ENCODE peak calls at places on chromosomes 1 and 21, in four cellular contexts. X is IMR-90, S is H1, O is mesendoderm. Q is an unnamed sample. For H3K4me1, the result is how much of the 10 kb centered on the place peaks cover.

GRCh38 chr1:30368841-30369240 is 354.5 kb downstream of the MATN1 start:
- DNase-seq in X (no peak), S (no peak), O (no peak), Q (no peak)

GRCh38 chr1:115377411-115377810 is 39.4 kb upstream of the NGF start:
- DNase-seq in X (peak), S (no peak), O (no peak), Q (no peak)

GRCh38 chr1:24948072-24948827 is 18.2 kb upstream of the RUNX3 start:
- DNase-seq in X (no peak), S (no peak), O (no peak), Q (no peak)

GRCh38 chr1:201017828-201018163 is 5.7 kb downstream of the KIF21B start:
- DNase-seq in X (no peak), S (no peak), O (no peak), Q (no peak)

GRCh38 chr1:172180886-172181285 is 239.6 kb upstream of the C1orf105 start:
- DNase-seq in X (peak), S (no peak), O (no peak), Q (no peak)

GRCh38 chr1:3519301-3519885 is 64.9 kb downstream of the ARHGEF16 start:
- DNase-seq in X (no peak), S (no peak), O (no peak), Q (no peak)

GRCh38 chr1:228087771-228088251 is 5.3 kb downstream of the ARF1 start:
- DNase-seq in X (peak), S (no peak), O (no peak), Q (no peak)

GRCh38 chr1:172135923-172136610 is 284.4 kb upstream of the C1orf105 start:
- DNase-seq in X (peak), S (no peak), O (no peak), Q (no peak)

GRCh38 chr21:33755354-33755753 is 113.1 kb downstream of the ITSN1 start:
- DNase-seq in X (no peak), S (no peak), O (no peak), Q (no peak)

GRCh38 chr1:20974069-20974468 is 187.0 kb upstream of the HP1BP3 start:
- DNase-seq in X (peak), S (no peak), O (no peak), Q (no peak)

GRCh38 chr21:25409992-25410391 is 197.3 kb downstream of the MRPL39 start:
- DNase-seq in X (no peak), S (no peak), O (no peak), Q (no peak)

GRCh38 chr1:164617607-164618564 is 58.9 kb downstream of the PBX1 start:
- DNase-seq in X (peak), S (peak), O (peak), Q (peak)

GRCh38 chr1:198556969-198557368 is 16.5 kb upstream of the ATP6V1G3 start:
- DNase-seq in X (no peak), S (no peak), O (no peak), Q (no peak)

GRCh38 chr1:77539510-77540142 is 142.8 kb downstream of the ZZZ3 start:
- DNase-seq in X (peak), S (no peak), O (peak), Q (no peak)

GRCh38 chr1:153261793-153262371 is 2.4 kb downstream of the LORICRIN start:
- DNase-seq in X (no peak), S (no peak), O (no peak), Q (no peak)

GRCh38 chr1:117339866-117340357 is 27.3 kb upstream of the MAN1A2 start:
- DNase-seq in X (peak), S (no peak), O (peak), Q (no peak)

GRCh38 chr1:218717611-218718010 is 372.5 kb downstream of the TGFB2 start:
- DNase-seq in X (peak), S (no peak), O (no peak), Q (no peak)

GRCh38 chr1:93671090-93671743 is 10.4 kb downstream of the BCAR3 start:
- DNase-seq in X (no peak), S (no peak), O (peak), Q (no peak)

GRCh38 chr1:209505044-209505443 is 78.5 kb upstream of the CAMK1G start:
- DNase-seq in X (peak), S (no peak), O (peak), Q (no peak)

GRCh38 chr1:89167590-89168215 is 8.1 kb downstream of the GBP7 start:
- DNase-seq in X (no peak), S (no peak), O (no peak), Q (no peak)

GRCh38 chr1:231934797-231935196 is 308.2 kb downstream of the DISC1 start:
- DNase-seq in X (peak), S (no peak), O (peak), Q (no peak)

GRCh38 chr1:247228133-247228532 is 27.7 kb upstream of the VN1R5 start:
- DNase-seq in X (peak), S (no peak), O (peak), Q (no peak)

GRCh38 chr1:203296456-203297073 is 8.8 kb upstream of the BTG2 start:
- DNase-seq in X (no peak), S (no peak), O (no peak), Q (no peak)

GRCh38 chr21:31974454-31974985 is 101.7 kb downstream of the HUNK start:
- DNase-seq in X (no peak), S (no peak), O (peak), Q (peak)

GRCh38 chr1:178048883-178049282 is 45.0 kb upstream of the RASAL2 start:
- DNase-seq in X (no peak), S (no peak), O (no peak), Q (no peak)

GRCh38 chr1:240555524-240555923 is 56.4 kb downstream of the GREM2 start:
- DNase-seq in X (no peak), S (no peak), O (no peak), Q (no peak)

GRCh38 chr1:228151170-228151513 is 1.4 kb downstream of the GJC2 start:
- DNase-seq in X (no peak), S (no peak), O (no peak), Q (peak)

GRCh38 chr1:230822092-230822581 is 46.2 kb downstream of the C1orf198 start:
- DNase-seq in X (peak), S (no peak), O (no peak), Q (no peak)

GRCh38 chr1:180415985-180416633 is 86.3 kb downstream of the ACBD6 start:
- DNase-seq in X (peak), S (no peak), O (peak), Q (no peak)

GRCh38 chr1:100773444-100773843 is 53.9 kb downstream of the VCAM1 start:
- DNase-seq in X (no peak), S (no peak), O (no peak), Q (no peak)

GRCh38 chr1:228017356-228018124 is 10.7 kb downstream of the WNT3A start:
- DNase-seq in X (no peak), S (no peak), O (no peak), Q (no peak)

GRCh38 chr21:16509466-16509865 is 779.7 kb downstream of the USP25 start:
- DNase-seq in X (peak), S (no peak), O (no peak), Q (no peak)

GRCh38 chr1:77830946-77831345 is 51.5 kb downstream of the MIGA1 start:
- DNase-seq in X (no peak), S (no peak), O (no peak), Q (no peak)

GRCh38 chr1:87902830-87903614 is 574.3 kb downstream of the LMO4 start:
- DNase-seq in X (peak), S (no peak), O (no peak), Q (no peak)

GRCh38 chr1:199394856-199395255 is 632.7 kb upstream of the NR5A2 start:
- DNase-seq in X (no peak), S (no peak), O (no peak), Q (no peak)

GRCh38 chr1:10378071-10378841 is 20.6 kb upstream of the PGD start:
- DNase-seq in X (peak), S (no peak), O (peak), Q (no peak)

GRCh38 chr21:14545906-14546480 is at the start of gene SAMSN1:
- DNase-seq in X (no peak), S (no peak), O (no peak), Q (no peak)

DNA sequence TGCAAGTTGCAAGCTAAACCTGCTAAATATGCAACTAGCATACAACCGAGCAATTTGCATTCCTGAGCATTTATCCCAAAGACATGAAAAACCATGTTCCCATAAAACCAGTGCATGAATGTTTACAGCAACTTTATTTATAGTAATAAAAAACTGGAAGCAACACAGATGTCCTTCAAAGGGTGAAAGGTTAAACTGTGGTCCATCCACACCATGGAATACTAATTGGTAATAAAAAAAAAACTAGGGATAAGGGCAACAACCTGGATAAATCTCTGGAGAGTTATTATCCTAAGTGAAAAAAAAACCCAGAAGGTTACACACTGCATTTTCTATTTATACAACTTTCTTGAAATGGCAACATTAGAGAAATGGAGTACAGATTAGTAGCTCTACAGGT is 474.1 kb downstream of the SMYD3 start:
- DNase-seq in X (no peak), S (no peak), O (no peak), Q (no peak)
- H4K5ac ChIP-seq in X (no peak), S (no peak), O (no peak), Q (no peak)

GRCh38 chr1:43936470-43937151 is 3.0 kb downstream of the ARTN start:
- DNase-seq in X (peak), S (no peak), O (peak), Q (peak)

GRCh38 chr1:43935711-43936427 is 2.3 kb downstream of the ARTN start:
- DNase-seq in X (no peak), S (no peak), O (peak), Q (peak)

GRCh38 chr1:43934279-43934985 is 831 bp downstream of the ARTN start:
- DNase-seq in X (peak), S (peak), O (peak), Q (peak)

GRCh38 chr1:43933386-43934278 is at the start of gene ARTN:
- DNase-seq in X (no peak), S (no peak), O (peak), Q (peak)

GRCh38 chr1:43934986-43935324 is 1.4 kb downstream of the ARTN start:
- DNase-seq in X (no peak), S (no peak), O (no peak), Q (no peak)
- H3K4me1 ChIP-seq in X (under half), S (under half), O (under half), Q (under half)

DNA sequence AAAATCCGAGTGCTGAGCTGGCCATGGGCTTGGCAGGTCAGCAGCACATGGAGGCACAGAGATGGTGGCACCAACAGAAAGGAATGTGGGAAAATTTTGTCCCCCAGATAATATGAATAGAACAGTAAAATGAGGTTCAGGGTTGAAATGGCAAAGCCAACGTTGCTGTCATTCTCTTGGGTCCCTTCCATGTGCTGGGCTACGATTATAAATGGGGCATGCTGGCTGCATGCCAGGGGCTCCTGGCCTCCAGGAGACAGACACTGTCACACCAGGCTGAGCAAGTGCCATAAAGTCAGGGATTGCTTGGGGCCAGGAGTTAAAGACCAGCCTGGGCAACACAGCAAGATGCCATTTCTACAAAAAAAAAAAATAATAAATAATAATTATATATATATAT is 77.1 kb downstream of the TOMM20 start:
- DNase-seq in X (no peak), S (no peak), O (no peak), Q (no peak)
- H3K9ac ChIP-seq in X (no peak), S (no peak), O (no peak), Q (no peak)

GRCh38 chr1:210800301-210800700 is 333.6 kb downstream of the KCNH1 start:
- DNase-seq in X (no peak), S (no peak), O (no peak), Q (no peak)
- H4K5ac ChIP-seq in X (no peak), S (no peak), O (no peak), Q (no peak)

GRCh38 chr21:37381883-37382585 is 15.5 kb downstream of the DYRK1A start:
- DNase-seq in X (peak), S (no peak), O (no peak), Q (no peak)

GRCh38 chr21:37384416-37384815 is 17.8 kb downstream of the DYRK1A start:
- DNase-seq in X (no peak), S (no peak), O (no peak), Q (no peak)

GRCh38 chr21:37385179-37385765 is 18.7 kb downstream of the DYRK1A start:
- DNase-seq in X (no peak), S (no peak), O (no peak), Q (no peak)

GRCh38 chr21:37383066-37383465 is 16.5 kb downstream of the DYRK1A start:
- DNase-seq in X (no peak), S (no peak), O (peak), Q (no peak)

DNA sequence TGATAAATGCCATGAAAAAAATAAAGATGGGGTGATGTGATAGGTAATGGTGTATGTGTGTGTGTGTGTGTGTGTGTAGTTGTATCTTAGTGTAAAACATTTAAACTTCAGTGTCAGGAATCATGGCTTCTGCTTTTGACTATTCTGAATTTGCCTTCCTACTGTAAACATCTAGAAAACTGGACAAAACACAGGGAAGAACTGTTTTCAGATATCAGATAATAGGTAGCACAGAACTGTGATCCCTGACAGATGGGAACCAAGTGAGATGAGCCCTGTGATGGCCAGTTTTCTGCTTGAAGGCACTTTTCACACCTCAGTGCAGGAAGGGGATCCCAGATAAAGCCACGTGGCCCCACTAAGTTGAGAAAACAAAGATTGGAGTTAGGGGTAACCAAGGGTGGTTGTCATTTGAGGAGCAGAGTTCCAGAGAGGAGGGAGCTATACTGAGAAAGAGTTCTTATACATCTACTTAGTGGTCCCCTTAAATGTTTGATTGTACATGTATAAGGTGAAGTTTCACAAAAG is 17.3 kb downstream of the DYRK1A start:
- DNase-seq in X (no peak), S (no peak), O (no peak), Q (no peak)
- H3K4me1 ChIP-seq in X (under half), S (under half), O (under half), Q (under half)

Q was measured in H9.